ENCODE peak calls at places on chromosomes 5 and 9, in nine cellular contexts. R, V, H, F, K, W, E, Q and L are unnamed samples.

GRCh38 chr9:121059998-121060636 is 10.0 kb upstream of the C5 start:
- DNase-seq in W (peak; percentile 43), V (peak; percentile 81), H (peak; percentile 75), Q (peak; percentile 84), K (no peak), F (peak; percentile 55), E (no peak), R (peak; percentile 69), L (peak; percentile 40)

GRCh38 chr5:177370488-177371119 is 12.9 kb downstream of the RGS14 start:
- DNase-seq in V (peak; percentile 94), W (peak; percentile 68), H (no peak), Q (peak; percentile 96), E (peak; percentile 73), F (peak; percentile 90), K (peak; percentile 97), R (peak; percentile 86), L (peak; percentile 78)

GRCh38 chr9:124390812-124391658 is 24.2 kb downstream of the PSMB7 start:
- DNase-seq in K (no peak), Q (no peak), V (peak; percentile 49), F (no peak), E (no peak), W (no peak), R (peak; percentile 67), H (no peak), L (no peak)

GRCh38 chr9:37295796-37296195 is 126.7 kb upstream of the GRHPR start:
- DNase-seq in W (no peak), H (no peak), V (no peak), F (no peak), Q (no peak), K (no peak), R (no peak), E (no peak), L (no peak)

GRCh38 chr9:4020747-4021296 is 279.0 kb downstream of the GLIS3 start:
- DNase-seq in H (no peak), V (no peak), E (no peak), W (no peak), Q (peak; percentile 63), F (no peak), R (no peak), K (no peak), L (no peak)

GRCh38 chr5:16612007-16612406 is 4.8 kb downstream of the RETREG1 start:
- DNase-seq in F (no peak), W (no peak), R (no peak), Q (no peak), H (no peak), E (no peak), V (no peak), K (no peak), L (no peak)

GRCh38 chr5:143412656-143413342 is 9.3 kb upstream of the NR3C1 start:
- DNase-seq in R (peak; percentile 37), W (no peak), K (no peak), V (no peak), H (no peak), F (no peak), Q (no peak), E (no peak), L (no peak)

GRCh38 chr9:4665357-4665756 is 923 bp downstream of the SPATA6L start:
- DNase-seq in H (no peak), R (peak; percentile 91), V (no peak), W (no peak), E (no peak), F (no peak), Q (no peak), K (no peak), L (no peak)

GRCh38 chr5:119286516-119287488 is 69.0 kb upstream of the TNFAIP8 start:
- DNase-seq in W (no peak), F (no peak), H (no peak), K (no peak), V (no peak), Q (no peak), E (no peak), R (no peak), L (no peak)

GRCh38 chr5:159061834-159062530 is 37.7 kb downstream of the EBF1 start:
- DNase-seq in Q (no peak), W (no peak), K (no peak), E (no peak), F (no peak), R (no peak), H (no peak), V (no peak), L (no peak)

GRCh38 chr5:77768978-77769377 is 7.2 kb downstream of the TBCA start:
- DNase-seq in R (no peak), V (no peak), H (no peak), F (no peak), E (no peak), W (no peak), Q (no peak), K (no peak), L (no peak)

GRCh38 chr9:130240410-130241197 is 25.0 kb upstream of the HMCN2 start:
- DNase-seq in Q (peak; percentile 75), W (peak; percentile 57), H (peak; percentile 70), E (no peak), R (peak; percentile 74), V (peak; percentile 52), K (peak; percentile 66), F (peak; percentile 87), L (peak; percentile 58)

GRCh38 chr5:99320461-99320860 is 391.7 kb upstream of the CHD1 start:
- DNase-seq in H (peak; percentile 7), Q (no peak), R (peak; percentile 2), V (peak; percentile 45), K (no peak), W (no peak), F (peak; percentile 21), E (no peak), L (peak; percentile 46)

GRCh38 chr5:17000296-17000939 is 64.3 kb upstream of the MYO10 start:
- DNase-seq in R (peak; percentile 82), K (no peak), H (no peak), F (no peak), E (no peak), Q (no peak), V (peak; percentile 99), W (no peak), L (peak; percentile 8)

GRCh38 chr5:6525910-6526309 is 77.3 kb downstream of the UBE2QL1 start:
- DNase-seq in H (peak; percentile 50), F (peak; percentile 45), Q (peak; percentile 72), E (no peak), V (peak; percentile 92), R (peak; percentile 1), W (peak; percentile 72), K (no peak), L (peak; percentile 17)
- TF ChIP-seq CTCF in H (peak; percentile 37), F (peak; percentile 8), Q (peak; percentile 9), E (no peak), V (peak; percentile 96), R (no peak), W (peak; percentile 47), K (peak; percentile 34), L (no peak)

GRCh38 chr9:114432323-114433067 is 44.7 kb upstream of the AKNA start:
- DNase-seq in R (no peak), W (no peak), Q (no peak), K (no peak), H (no peak), F (no peak), E (no peak), V (no peak), L (no peak)

GRCh38 chr9:114437401-114437893 is 49.7 kb upstream of the AKNA start:
- DNase-seq in W (no peak), F (no peak), V (no peak), E (no peak), H (no peak), Q (no peak), R (no peak), K (no peak), L (no peak)

GRCh38 chr9:114433086-114433485 is 45.3 kb upstream of the AKNA start:
- DNase-seq in F (no peak), H (no peak), E (no peak), W (no peak), K (no peak), Q (no peak), V (no peak), R (no peak), L (no peak)

GRCh38 chr9:114433720-114434255 is 46.0 kb upstream of the AKNA start:
- DNase-seq in R (no peak), E (no peak), W (no peak), F (no peak), H (peak; percentile 27), V (no peak), Q (no peak), K (peak; percentile 5), L (no peak)

DNA sequence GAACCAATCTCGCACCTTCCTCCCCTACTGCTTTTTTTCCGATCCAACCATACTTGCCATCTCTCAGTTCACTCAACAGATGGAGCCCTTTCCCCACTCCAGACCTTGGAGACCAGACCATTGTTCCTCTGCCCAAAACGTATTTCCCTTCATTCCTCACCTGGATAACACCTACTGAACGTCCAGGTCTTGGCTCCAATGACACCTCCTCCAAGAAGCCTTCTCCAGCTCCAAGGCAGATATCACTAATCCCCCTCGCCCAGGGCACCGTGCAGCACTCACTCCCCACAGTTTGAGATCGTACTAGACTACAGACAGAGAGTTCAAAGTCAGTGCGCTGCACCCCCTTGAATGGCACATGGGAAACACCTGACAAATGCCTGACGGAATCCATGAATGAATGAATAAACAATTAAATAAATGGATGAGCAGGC is 47.1 kb upstream of the AKNA start:
- DNase-seq in F (peak; percentile 39), E (no peak), V (peak; percentile 49), W (peak; percentile 61), R (peak; percentile 52), Q (peak; percentile 50), H (peak; percentile 30), K (peak; percentile 41), L (peak; percentile 34)
- TF ChIP-seq CTCF in F (peak; percentile 50), E (peak; percentile 39), V (peak; percentile 67), W (peak; percentile 70), R (peak; percentile 82), Q (peak; percentile 77), H (peak; percentile 32), K (peak; percentile 68), L (peak; percentile 33)

GRCh38 chr9:35452481-35452880 is 37.4 kb upstream of the RUSC2 start:
- DNase-seq in W (no peak), F (no peak), R (no peak), V (no peak), K (no peak), H (peak; percentile 4), Q (no peak), E (no peak), L (no peak)
- TF ChIP-seq CTCF in W (no peak), F (no peak), R (no peak), V (peak; percentile 34), K (no peak), H (peak; percentile 8), Q (peak; percentile 36), E (no peak), L (no peak)

DNA sequence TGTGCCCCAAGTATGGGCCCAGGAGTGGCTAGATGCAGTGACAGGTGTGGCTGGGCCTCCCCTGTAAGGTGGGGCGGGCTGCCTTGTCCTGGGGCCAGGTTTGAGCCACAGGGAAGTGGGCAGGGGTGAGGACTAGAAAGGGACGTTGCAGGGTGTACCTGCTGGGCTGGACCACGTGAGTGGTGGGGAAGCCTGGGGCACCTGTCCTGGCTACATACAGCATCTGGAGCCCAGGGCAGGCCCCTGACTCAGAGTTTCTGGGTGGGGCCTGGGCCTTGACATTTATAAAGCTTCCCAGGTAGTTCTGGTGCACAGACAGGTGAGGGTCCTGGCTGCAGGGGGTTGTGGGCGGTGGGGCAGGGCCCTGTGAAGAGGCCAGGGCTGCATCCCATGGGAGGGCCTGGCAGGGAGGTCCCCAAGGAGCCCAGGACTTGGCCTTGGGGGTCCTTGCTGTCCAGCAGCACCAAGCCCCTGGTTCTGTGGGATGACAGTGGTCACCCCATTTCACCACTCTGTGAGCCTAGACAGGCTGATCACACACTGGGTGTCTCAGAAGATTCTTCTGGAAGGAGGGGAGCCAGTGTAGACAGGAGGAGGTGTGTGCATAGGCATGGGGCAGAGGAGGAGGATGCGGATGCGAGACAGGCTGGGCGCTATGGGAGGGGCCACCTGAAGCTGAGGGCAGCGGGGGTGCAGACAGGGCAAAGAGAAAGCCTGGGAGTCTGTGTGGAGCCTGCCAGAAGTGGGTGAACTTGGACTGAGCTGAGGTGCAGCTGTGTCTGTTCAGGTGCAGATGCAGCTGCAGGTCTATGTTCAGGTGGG is 94.0 kb downstream of the PHF2 start:
- DNase-seq in W (no peak), R (no peak), V (no peak), K (peak; percentile 9), H (no peak), E (no peak), Q (peak; percentile 14), F (peak; percentile 41), L (no peak)
- TF ChIP-seq CTCF in W (no peak), R (no peak), V (no peak), K (no peak), H (no peak), E (no peak), Q (no peak), F (no peak), L (no peak)